ENCODE peak calls at places on chromosomes 12 and 14, in eight cellular contexts. U, C, F, M, S, B, V and R are unnamed samples. For H3K4me1, the result is how much of the 10 kb centered on the place peaks cover.

GRCh38 chr14:61374284-61374683 is 52.9 kb downstream of the PRKCH start:
- DNase-seq in U (no peak), C (no peak), F (no peak), M (no peak), S (no peak), B (no peak), V (no peak), R (no peak)

GRCh38 chr12:22874151-22874550 is 249.2 kb downstream of the ETNK1 start:
- DNase-seq in U (no peak), C (no peak), F (no peak), M (no peak), S (no peak), B (peak), V (no peak), R (no peak)

GRCh38 chr14:57961793-57962075 is 95.8 kb upstream of the SLC35F4 start:
- DNase-seq in U (no peak), C (no peak), F (no peak), M (no peak), S (no peak), B (no peak), V (no peak), R (no peak)

GRCh38 chr12:72209096-72209495 is 63.1 kb upstream of the TRHDE start:
- DNase-seq in U (no peak), C (no peak), F (no peak), M (no peak), S (no peak), B (no peak), V (no peak), R (no peak)

GRCh38 chr12:13173537-13173936 is 23.0 kb upstream of the EMP1 start:
- DNase-seq in U (peak), C (no peak), F (peak), M (no peak), S (no peak), B (peak), V (no peak), R (peak)

GRCh38 chr14:94364037-94364436 is 24.4 kb downstream of the SERPINA1 start:
- DNase-seq in U (peak), C (no peak), F (peak), M (no peak), S (no peak), B (no peak), V (no peak), R (no peak)

GRCh38 chr12:7083125-7083524 is 9.1 kb downstream of the C1R start:
- DNase-seq in U (no peak), C (no peak), F (no peak), M (no peak), S (no peak), B (no peak), V (no peak), R (no peak)

GRCh38 chr12:125890983-125891382 is 825.7 kb downstream of the AACS start:
- DNase-seq in U (no peak), C (no peak), F (no peak), M (no peak), S (no peak), B (peak), V (no peak), R (peak)

GRCh38 chr12:124774462-124775167 is 89.0 kb downstream of the SCARB1 start:
- DNase-seq in U (no peak), C (no peak), F (no peak), M (no peak), S (peak), B (peak), V (peak), R (no peak)

GRCh38 chr12:67578976-67579661 is 69.4 kb upstream of the DYRK2 start:
- DNase-seq in U (no peak), C (no peak), F (no peak), M (no peak), S (no peak), B (peak), V (peak), R (no peak)

GRCh38 chr12:124537525-124538193 is 29.8 kb downstream of the NCOR2 start:
- DNase-seq in U (no peak), C (no peak), F (no peak), M (no peak), S (no peak), B (no peak), V (no peak), R (no peak)

GRCh38 chr14:38578278-38578681 is 322.4 kb upstream of the CLEC14A start:
- DNase-seq in U (no peak), C (no peak), F (no peak), M (no peak), S (peak), B (no peak), V (no peak), R (no peak)

GRCh38 chr14:61280092-61280525 is 1.0 kb downstream of the TMEM30B start:
- DNase-seq in U (peak), C (peak), F (peak), M (no peak), S (no peak), B (no peak), V (peak), R (peak)

GRCh38 chr12:6369916-6370575 is 5.3 kb downstream of the SCNN1A start:
- DNase-seq in U (no peak), C (no peak), F (no peak), M (no peak), S (no peak), B (no peak), V (no peak), R (no peak)

GRCh38 chr14:24367506-24368214 is at the start of gene NFATC4:
- DNase-seq in U (peak), C (peak), F (peak), M (peak), S (peak), B (peak), V (peak), R (peak)

GRCh38 chr12:114166360-114166759 is 200.2 kb upstream of the RBM19 start:
- DNase-seq in U (no peak), C (no peak), F (no peak), M (peak), S (peak), B (peak), V (peak), R (no peak)

GRCh38 chr12:121038861-121039654 is at the start of gene OASL:
- DNase-seq in U (peak), C (no peak), F (peak), M (no peak), S (no peak), B (no peak), V (peak), R (no peak)

GRCh38 chr12:22034709-22035506 is 11.1 kb upstream of the CMAS start:
- DNase-seq in U (no peak), C (no peak), F (no peak), M (no peak), S (no peak), B (peak), V (no peak), R (no peak)

GRCh38 chr14:81303258-81303935 is 82.6 kb upstream of the GTF2A1 start:
- DNase-seq in U (no peak), C (no peak), F (peak), M (no peak), S (no peak), B (no peak), V (peak), R (no peak)

GRCh38 chr12:56836317-56836716 is 73.2 kb downstream of the HSD17B6 start:
- DNase-seq in U (no peak), C (peak), F (no peak), M (no peak), S (peak), B (peak), V (no peak), R (peak)

GRCh38 chr12:52063986-52064649 is 5.7 kb upstream of the ATG101 start:
- DNase-seq in U (no peak), C (no peak), F (peak), M (no peak), S (no peak), B (peak), V (no peak), R (peak)

GRCh38 chr12:89721291-89721987 is 12.8 kb upstream of the ATP2B1 start:
- DNase-seq in U (no peak), C (no peak), F (no peak), M (no peak), S (no peak), B (no peak), V (no peak), R (no peak)

GRCh38 chr14:52563120-52563519 is 10.5 kb downstream of the GPR137C start:
- DNase-seq in U (no peak), C (no peak), F (no peak), M (no peak), S (no peak), B (peak), V (no peak), R (no peak)

GRCh38 chr12:128323526-128323925 is 56.6 kb downstream of the TMEM132C start:
- DNase-seq in U (no peak), C (no peak), F (no peak), M (no peak), S (no peak), B (no peak), V (no peak), R (no peak)

GRCh38 chr12:113471619-113472171 is at the start of gene LHX5:
- DNase-seq in U (no peak), C (no peak), F (no peak), M (peak), S (no peak), B (no peak), V (no peak), R (no peak)

GRCh38 chr14:103259184-103259583 is 74.9 kb upstream of the EIF5 start:
- DNase-seq in U (no peak), C (no peak), F (no peak), M (no peak), S (no peak), B (no peak), V (no peak), R (no peak)

GRCh38 chr12:14396071-14396470 is 30.6 kb downstream of the ATF7IP start:
- DNase-seq in U (no peak), C (no peak), F (no peak), M (no peak), S (no peak), B (no peak), V (peak), R (no peak)

GRCh38 chr14:56512521-56512920 is 67.1 kb upstream of the TMEM260 start:
- DNase-seq in U (no peak), C (no peak), F (no peak), M (no peak), S (no peak), B (no peak), V (no peak), R (no peak)

GRCh38 chr12:49796606-49797451 is 31.4 kb downstream of the NCKAP5L start:
- DNase-seq in U (no peak), C (no peak), F (no peak), M (no peak), S (no peak), B (no peak), V (no peak), R (no peak)

GRCh38 chr12:58765653-58766554 is 154.4 kb downstream of the LRIG3 start:
- DNase-seq in U (no peak), C (peak), F (peak), M (no peak), S (no peak), B (no peak), V (peak), R (no peak)

GRCh38 chr14:70415788-70416187 is 1.1 kb downstream of the SYNJ2BP start:
- DNase-seq in U (no peak), C (no peak), F (no peak), M (no peak), S (no peak), B (no peak), V (no peak), R (no peak)

GRCh38 chr12:88985011-88985410 is 367.3 kb downstream of the DUSP6 start:
- DNase-seq in U (no peak), C (no peak), F (no peak), M (no peak), S (no peak), B (peak), V (no peak), R (no peak)

GRCh38 chr14:102058931-102059330 is 27.9 kb downstream of the HSP90AA1 start:
- DNase-seq in U (no peak), C (no peak), F (no peak), M (no peak), S (no peak), B (no peak), V (no peak), R (no peak)

GRCh38 chr12:26275313-26276257 is 80.2 kb downstream of the SSPN start:
- DNase-seq in U (no peak), C (no peak), F (no peak), M (no peak), S (no peak), B (peak), V (no peak), R (no peak)

GRCh38 chr14:59890676-59891075 is 20.1 kb upstream of the RTN1 start:
- DNase-seq in U (no peak), C (no peak), F (no peak), M (no peak), S (no peak), B (no peak), V (no peak), R (no peak)

GRCh38 chr12:55728932-55729591 is at the start of gene CD63:
- DNase-seq in U (peak), C (peak), F (peak), M (no peak), S (peak), B (peak), V (peak), R (peak)

GRCh38 chr14:32256606-32257005 is 53.5 kb upstream of the RNU6-8 start:
- DNase-seq in U (no peak), C (no peak), F (no peak), M (no peak), S (no peak), B (no peak), V (no peak), R (no peak)
- H3K4me1 ChIP-seq in U (under half), C (under half), F (under half), M (under half), S (under half), B (under half), V (under half), R (half or more)

GRCh38 chr14:68628605-68629310 is 164.1 kb downstream of the ZFP36L1 start:
- DNase-seq in U (no peak), C (peak), F (peak), M (no peak), S (no peak), B (no peak), V (peak), R (no peak)
- H3K4me3 ChIP-seq in U (no peak), C (peak), F (peak), M (no peak), S (no peak), B (peak), V (peak), R (peak)

GRCh38 chr12:111434680-111435338 is 29.1 kb downstream of the SH2B3 start:
- DNase-seq in U (peak), C (peak), F (no peak), M (no peak), S (no peak), B (peak), V (peak), R (peak)

GRCh38 chr12:111436811-111437210 is 31.1 kb downstream of the SH2B3 start:
- DNase-seq in U (no peak), C (no peak), F (no peak), M (no peak), S (no peak), B (no peak), V (no peak), R (no peak)

GRCh38 chr12:111436266-111436665 is 30.5 kb downstream of the SH2B3 start:
- DNase-seq in U (peak), C (no peak), F (no peak), M (no peak), S (no peak), B (no peak), V (no peak), R (no peak)

GRCh38 chr12:111434049-111434448 is 28.3 kb downstream of the SH2B3 start:
- DNase-seq in U (peak), C (no peak), F (no peak), M (no peak), S (no peak), B (no peak), V (no peak), R (no peak)

DNA sequence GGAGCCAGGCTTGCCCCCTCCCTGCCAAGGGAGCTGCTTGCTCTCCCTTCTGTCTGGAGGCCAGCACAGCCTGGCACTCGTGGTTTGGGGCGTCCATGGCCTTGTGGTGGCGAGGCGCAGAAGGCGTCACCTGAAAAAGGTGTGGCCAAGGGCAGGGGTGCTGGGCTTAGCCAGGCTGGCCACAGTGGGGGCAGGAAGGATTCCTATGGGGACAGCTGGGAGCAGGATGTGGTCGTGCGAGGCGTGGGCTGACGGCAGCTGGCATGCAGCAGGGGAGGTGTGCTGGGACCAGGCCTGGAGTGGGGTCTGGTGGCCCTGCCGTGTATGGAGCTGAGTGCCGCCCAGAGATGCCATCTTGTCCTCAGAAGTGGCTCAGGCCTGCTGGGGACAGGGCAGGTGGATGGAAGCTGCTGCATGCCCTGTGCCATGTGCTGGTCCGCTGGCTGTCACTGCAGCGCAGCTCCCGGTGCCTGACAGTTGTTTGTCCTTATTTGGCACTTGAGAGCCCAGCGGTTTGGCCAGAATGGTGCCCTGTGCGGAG is 30.0 kb downstream of the SH2B3 start:
- DNase-seq in U (peak), C (no peak), F (no peak), M (no peak), S (no peak), B (no peak), V (no peak), R (no peak)
- H3K4me1 ChIP-seq in U (under half), C (under half), F (under half), M (under half), S (under half), B (half or more), V (under half), R (half or more)

GRCh38 chr12:45988259-45988658 is 2.1 kb downstream of the SCAF11 start:
- DNase-seq in U (no peak), C (no peak), F (no peak), M (no peak), S (no peak), B (peak), V (no peak), R (no peak)
- H3K4me3 ChIP-seq in U (no peak), C (no peak), F (peak), M (peak), S (peak), B (peak), V (no peak), R (peak)